ENCODE peak calls at places on chromosomes 6 and 20, in eight cellular contexts. One of them, this sample, is unnamed.

GRCh38 chr6:141587482-141588266 is 545.1 kb upstream of the GJE1 start:
- DNase-seq in psoas muscle: no peak
- DNase-seq in GM04504: peak
- DNase-seq in MV-4-11: no peak
- DNase-seq in EL: peak
- DNase-seq in DMS153: no peak
- DNase-seq in substantia nigra: no peak
- DNase-seq in NCI-H2171: no peak
- DNase-seq in this sample: no peak

GRCh38 chr6:143744593-143745151 is 66.9 kb downstream of the PHACTR2 start:
- DNase-seq in NCI-H2171: no peak
- DNase-seq in GM04504: no peak
- DNase-seq in EL: no peak
- DNase-seq in MV-4-11: no peak
- DNase-seq in DMS153: peak
- DNase-seq in psoas muscle: no peak
- DNase-seq in substantia nigra: no peak
- DNase-seq in this sample: no peak

GRCh38 chr20:49346682-49347081 is 68.8 kb upstream of the ZNFX1 start:
- DNase-seq in GM04504: no peak
- DNase-seq in EL: no peak
- DNase-seq in DMS153: no peak
- DNase-seq in psoas muscle: no peak
- DNase-seq in substantia nigra: no peak
- DNase-seq in MV-4-11: no peak
- DNase-seq in NCI-H2171: no peak
- DNase-seq in this sample: no peak

GRCh38 chr6:140041571-140042332 is 667.3 kb upstream of the CITED2 start:
- DNase-seq in DMS153: peak
- DNase-seq in NCI-H2171: no peak
- DNase-seq in substantia nigra: no peak
- DNase-seq in psoas muscle: no peak
- DNase-seq in EL: no peak
- DNase-seq in GM04504: no peak
- DNase-seq in MV-4-11: no peak
- DNase-seq in this sample: no peak

GRCh38 chr6:131206463-131207251 is 71.4 kb downstream of the AKAP7 start:
- DNase-seq in NCI-H2171: no peak
- DNase-seq in GM04504: no peak
- DNase-seq in substantia nigra: no peak
- DNase-seq in EL: no peak
- DNase-seq in MV-4-11: no peak
- DNase-seq in DMS153: peak
- DNase-seq in psoas muscle: no peak
- DNase-seq in this sample: no peak

GRCh38 chr6:156694679-156695078 is 82.5 kb upstream of the ARID1B start:
- DNase-seq in NCI-H2171: no peak
- DNase-seq in DMS153: no peak
- DNase-seq in EL: no peak
- DNase-seq in substantia nigra: no peak
- DNase-seq in GM04504: no peak
- DNase-seq in MV-4-11: no peak
- DNase-seq in psoas muscle: no peak
- DNase-seq in this sample: no peak

GRCh38 chr20:11992426-11992825 is 74.7 kb downstream of the BTBD3 start:
- DNase-seq in EL: no peak
- DNase-seq in DMS153: no peak
- DNase-seq in MV-4-11: no peak
- DNase-seq in GM04504: no peak
- DNase-seq in NCI-H2171: no peak
- DNase-seq in substantia nigra: no peak
- DNase-seq in psoas muscle: no peak
- DNase-seq in this sample: no peak

GRCh38 chr20:29079769-29080690 is 2177.4 kb upstream of the DEFB115 start:
- DNase-seq in MV-4-11: no peak
- DNase-seq in psoas muscle: no peak
- DNase-seq in GM04504: no peak
- DNase-seq in NCI-H2171: no peak
- DNase-seq in DMS153: no peak
- DNase-seq in substantia nigra: no peak
- DNase-seq in EL: no peak
- DNase-seq in this sample: no peak

GRCh38 chr20:63846128-63846771 is 15.0 kb upstream of the ABHD16B start:
- DNase-seq in NCI-H2171: peak
- DNase-seq in psoas muscle: peak
- DNase-seq in EL: peak
- DNase-seq in DMS153: no peak
- DNase-seq in GM04504: no peak
- DNase-seq in substantia nigra: no peak
- DNase-seq in MV-4-11: no peak
- DNase-seq in this sample: no peak

GRCh38 chr6:127879685-127880084 is 21.2 kb downstream of the THEMIS start:
- DNase-seq in substantia nigra: no peak
- DNase-seq in NCI-H2171: no peak
- DNase-seq in GM04504: peak
- DNase-seq in EL: peak
- DNase-seq in DMS153: no peak
- DNase-seq in psoas muscle: no peak
- DNase-seq in MV-4-11: no peak
- DNase-seq in this sample: no peak

GRCh38 chr20:45842169-45842812 is 8.7 kb downstream of the SNX21 start:
- DNase-seq in GM04504: peak
- DNase-seq in MV-4-11: peak
- DNase-seq in psoas muscle: no peak
- DNase-seq in substantia nigra: no peak
- DNase-seq in DMS153: no peak
- DNase-seq in EL: peak
- DNase-seq in NCI-H2171: no peak
- DNase-seq in this sample: no peak

GRCh38 chr20:3436864-3437574 is 29.6 kb upstream of the DNAAF9 start:
- DNase-seq in MV-4-11: no peak
- DNase-seq in EL: no peak
- DNase-seq in NCI-H2171: no peak
- DNase-seq in GM04504: no peak
- DNase-seq in psoas muscle: no peak
- DNase-seq in substantia nigra: no peak
- DNase-seq in DMS153: no peak
- DNase-seq in this sample: no peak

GRCh38 chr6:80226699-80227098 is 120.2 kb downstream of the BCKDHB start:
- DNase-seq in NCI-H2171: no peak
- DNase-seq in MV-4-11: no peak
- DNase-seq in psoas muscle: no peak
- DNase-seq in EL: no peak
- DNase-seq in DMS153: no peak
- DNase-seq in GM04504: no peak
- DNase-seq in substantia nigra: no peak
- DNase-seq in this sample: no peak

GRCh38 chr6:139597781-139598368 is 223.4 kb upstream of the CITED2 start:
- DNase-seq in NCI-H2171: no peak
- DNase-seq in psoas muscle: peak
- DNase-seq in MV-4-11: peak
- DNase-seq in substantia nigra: no peak
- DNase-seq in GM04504: peak
- DNase-seq in EL: peak
- DNase-seq in DMS153: no peak
- DNase-seq in this sample: no peak

GRCh38 chr6:166749666-166750065 is 122.6 kb upstream of the RPS6KA2 start:
- DNase-seq in MV-4-11: no peak
- DNase-seq in DMS153: no peak
- DNase-seq in GM04504: no peak
- DNase-seq in NCI-H2171: no peak
- DNase-seq in psoas muscle: no peak
- DNase-seq in EL: no peak
- DNase-seq in substantia nigra: no peak
- DNase-seq in this sample: no peak

GRCh38 chr6:111357680-111358079 is 125.3 kb downstream of the REV3L start:
- DNase-seq in MV-4-11: peak
- DNase-seq in GM04504: no peak
- DNase-seq in DMS153: no peak
- DNase-seq in substantia nigra: no peak
- DNase-seq in NCI-H2171: no peak
- DNase-seq in EL: no peak
- DNase-seq in psoas muscle: no peak
- DNase-seq in this sample: no peak

GRCh38 chr20:8646026-8646425 is 422.9 kb upstream of the PLCB4 start:
- DNase-seq in GM04504: peak
- DNase-seq in DMS153: no peak
- DNase-seq in EL: peak
- DNase-seq in substantia nigra: no peak
- DNase-seq in MV-4-11: no peak
- DNase-seq in psoas muscle: no peak
- DNase-seq in NCI-H2171: peak
- DNase-seq in this sample: no peak

GRCh38 chr6:167565884-167566491 is 241.1 kb downstream of the TTLL2 start:
- DNase-seq in DMS153: no peak
- DNase-seq in MV-4-11: no peak
- DNase-seq in substantia nigra: no peak
- DNase-seq in GM04504: no peak
- DNase-seq in NCI-H2171: no peak
- DNase-seq in psoas muscle: no peak
- DNase-seq in EL: no peak
- DNase-seq in this sample: no peak

GRCh38 chr6:151247510-151247909 is 7.7 kb downstream of the AKAP12 start:
- DNase-seq in DMS153: no peak
- DNase-seq in substantia nigra: no peak
- DNase-seq in MV-4-11: no peak
- DNase-seq in NCI-H2171: no peak
- DNase-seq in EL: no peak
- DNase-seq in psoas muscle: no peak
- DNase-seq in GM04504: no peak
- DNase-seq in this sample: no peak

GRCh38 chr20:20547221-20547875 is 165.1 kb downstream of the RALGAPA2 start:
- DNase-seq in GM04504: no peak
- DNase-seq in NCI-H2171: no peak
- DNase-seq in substantia nigra: no peak
- DNase-seq in EL: peak
- DNase-seq in psoas muscle: no peak
- DNase-seq in MV-4-11: peak
- DNase-seq in DMS153: no peak
- DNase-seq in this sample: peak

GRCh38 chr6:20487669-20488375 is 46.4 kb upstream of the CDKAL1 start:
- DNase-seq in substantia nigra: no peak
- DNase-seq in psoas muscle: no peak
- DNase-seq in GM04504: no peak
- DNase-seq in MV-4-11: no peak
- DNase-seq in NCI-H2171: no peak
- DNase-seq in DMS153: no peak
- DNase-seq in EL: no peak
- DNase-seq in this sample: no peak

GRCh38 chr6:89986650-89987074 is 92.4 kb downstream of the GJA10 start:
- DNase-seq in NCI-H2171: peak
- DNase-seq in EL: peak
- DNase-seq in substantia nigra: no peak
- DNase-seq in psoas muscle: no peak
- DNase-seq in DMS153: no peak
- DNase-seq in MV-4-11: no peak
- DNase-seq in GM04504: peak
- DNase-seq in this sample: no peak

GRCh38 chr6:25232478-25232877 is 46.7 kb upstream of the CARMIL1 start:
- DNase-seq in EL: peak
- DNase-seq in DMS153: no peak
- DNase-seq in GM04504: peak
- DNase-seq in psoas muscle: peak
- DNase-seq in NCI-H2171: peak
- DNase-seq in substantia nigra: no peak
- DNase-seq in MV-4-11: no peak
- DNase-seq in this sample: no peak